ENCODE peak calls at places on chromosomes 11 and 22, in five cellular contexts. One of them, this sample, is unnamed. For H3K27me3, the result is how much of the 10 kb centered on the place peaks cover.

GRCh38 chr11:45289369-45289768 is 3.2 kb upstream of the SYT13 start:
- DNase-seq in IMR-90: peak
- DNase-seq in cardiac muscle cell: peak
- DNase-seq in heart left ventricle: no peak
- DNase-seq in sigmoid colon: no peak
- DNase-seq in this sample: no peak

GRCh38 chr11:44522294-44522693 is 43.2 kb upstream of the CD82 start:
- DNase-seq in IMR-90: no peak
- DNase-seq in cardiac muscle cell: no peak
- DNase-seq in heart left ventricle: no peak
- DNase-seq in sigmoid colon: no peak
- DNase-seq in this sample: no peak

GRCh38 chr11:107928767-107929507 is 689 bp downstream of the RAB39A start:
- DNase-seq in IMR-90: no peak
- DNase-seq in cardiac muscle cell: no peak
- DNase-seq in heart left ventricle: no peak
- DNase-seq in sigmoid colon: no peak
- DNase-seq in this sample: peak

GRCh38 chr11:19370100-19370861 is 129.5 kb upstream of the E2F8 start:
- DNase-seq in IMR-90: peak
- DNase-seq in cardiac muscle cell: peak
- DNase-seq in heart left ventricle: no peak
- DNase-seq in sigmoid colon: peak
- DNase-seq in this sample: no peak

GRCh38 chr22:24758164-24758799 is 16.2 kb downstream of the PIWIL3 start:
- DNase-seq in IMR-90: peak
- DNase-seq in cardiac muscle cell: peak
- DNase-seq in heart left ventricle: no peak
- DNase-seq in sigmoid colon: peak
- DNase-seq in this sample: no peak

GRCh38 chr11:7677071-7677470 is 3.8 kb upstream of the CYB5R2 start:
- DNase-seq in IMR-90: peak
- DNase-seq in cardiac muscle cell: peak
- DNase-seq in heart left ventricle: no peak
- DNase-seq in sigmoid colon: no peak
- DNase-seq in this sample: no peak

GRCh38 chr22:24383061-24383460 is 44.3 kb upstream of the ADORA2A start:
- DNase-seq in IMR-90: no peak
- DNase-seq in cardiac muscle cell: no peak
- DNase-seq in heart left ventricle: no peak
- DNase-seq in sigmoid colon: no peak
- DNase-seq in this sample: no peak

GRCh38 chr11:45278721-45279120 is 7.4 kb downstream of the SYT13 start:
- DNase-seq in IMR-90: no peak
- DNase-seq in cardiac muscle cell: no peak
- DNase-seq in heart left ventricle: no peak
- DNase-seq in sigmoid colon: no peak
- DNase-seq in this sample: no peak

GRCh38 chr11:133070790-133071189 is 461.5 kb downstream of the OPCML start:
- DNase-seq in IMR-90: no peak
- DNase-seq in cardiac muscle cell: no peak
- DNase-seq in heart left ventricle: no peak
- DNase-seq in sigmoid colon: no peak
- DNase-seq in this sample: no peak

GRCh38 chr11:118619444-118620205 is 12.2 kb downstream of the PHLDB1 start:
- DNase-seq in IMR-90: peak
- DNase-seq in cardiac muscle cell: peak
- DNase-seq in heart left ventricle: peak
- DNase-seq in sigmoid colon: peak
- DNase-seq in this sample: no peak

GRCh38 chr22:39090426-39091064 is 6.5 kb upstream of the APOBEC3H start:
- DNase-seq in IMR-90: no peak
- DNase-seq in cardiac muscle cell: no peak
- DNase-seq in heart left ventricle: peak
- DNase-seq in sigmoid colon: no peak
- DNase-seq in this sample: no peak

GRCh38 chr11:131465056-131465455 is 94.6 kb downstream of the NTM start:
- DNase-seq in IMR-90: no peak
- DNase-seq in cardiac muscle cell: no peak
- DNase-seq in heart left ventricle: no peak
- DNase-seq in sigmoid colon: no peak
- DNase-seq in this sample: no peak

GRCh38 chr11:102220728-102221467 is 96.4 kb upstream of the BIRC3 start:
- DNase-seq in IMR-90: peak
- DNase-seq in cardiac muscle cell: no peak
- DNase-seq in heart left ventricle: no peak
- DNase-seq in sigmoid colon: no peak
- DNase-seq in this sample: no peak

GRCh38 chr22:11598492-11599440 is 3929.2 kb upstream of the OR11H1 start:
- DNase-seq in IMR-90: no peak
- DNase-seq in cardiac muscle cell: no peak
- DNase-seq in heart left ventricle: no peak
- DNase-seq in sigmoid colon: no peak
- DNase-seq in this sample: no peak

GRCh38 chr22:33564683-33565082 is 355.6 kb downstream of the LARGE1 start:
- DNase-seq in IMR-90: no peak
- DNase-seq in cardiac muscle cell: no peak
- DNase-seq in heart left ventricle: no peak
- DNase-seq in sigmoid colon: no peak
- DNase-seq in this sample: no peak

GRCh38 chr11:22203281-22203680 is 10.4 kb downstream of the ANO5 start:
- DNase-seq in IMR-90: no peak
- DNase-seq in cardiac muscle cell: no peak
- DNase-seq in heart left ventricle: no peak
- DNase-seq in sigmoid colon: no peak
- DNase-seq in this sample: peak

GRCh38 chr11:2747236-2748015 is 47.6 kb upstream of the KCNQ1OT1 start:
- DNase-seq in IMR-90: no peak
- DNase-seq in cardiac muscle cell: no peak
- DNase-seq in heart left ventricle: peak
- DNase-seq in sigmoid colon: peak
- DNase-seq in this sample: no peak

GRCh38 chr22:35525687-35526332 is 14.8 kb upstream of the RASD2 start:
- DNase-seq in IMR-90: no peak
- DNase-seq in cardiac muscle cell: no peak
- DNase-seq in heart left ventricle: no peak
- DNase-seq in sigmoid colon: peak
- DNase-seq in this sample: no peak

GRCh38 chr22:35521358-35522264 is 19.0 kb upstream of the RASD2 start:
- DNase-seq in IMR-90: no peak
- DNase-seq in cardiac muscle cell: no peak
- DNase-seq in heart left ventricle: no peak
- DNase-seq in sigmoid colon: no peak
- DNase-seq in this sample: no peak

GRCh38 chr22:35524966-35525686 is 15.5 kb upstream of the RASD2 start:
- DNase-seq in IMR-90: no peak
- DNase-seq in cardiac muscle cell: no peak
- DNase-seq in heart left ventricle: no peak
- DNase-seq in sigmoid colon: peak
- DNase-seq in this sample: no peak

GRCh38 chr22:35523167-35523928 is 17.3 kb upstream of the RASD2 start:
- DNase-seq in IMR-90: no peak
- DNase-seq in cardiac muscle cell: no peak
- DNase-seq in heart left ventricle: no peak
- DNase-seq in sigmoid colon: no peak
- DNase-seq in this sample: no peak

GRCh38 chr22:35522571-35523149 is 18.0 kb upstream of the RASD2 start:
- DNase-seq in IMR-90: no peak
- DNase-seq in cardiac muscle cell: no peak
- DNase-seq in heart left ventricle: no peak
- DNase-seq in sigmoid colon: no peak
- DNase-seq in this sample: no peak
- TF ChIP-seq CTCF in IMR-90: no peak
- TF ChIP-seq CTCF in cardiac muscle cell: no peak
- TF ChIP-seq CTCF in heart left ventricle: no peak
- TF ChIP-seq CTCF in sigmoid colon: no peak
- TF ChIP-seq CTCF in this sample: no peak

GRCh38 chr11:70675697-70676374 is 277.5 kb downstream of the CTTN start:
- DNase-seq in IMR-90: no peak
- DNase-seq in cardiac muscle cell: no peak
- DNase-seq in heart left ventricle: no peak
- DNase-seq in sigmoid colon: no peak
- DNase-seq in this sample: no peak
- H3K27me3 ChIP-seq in IMR-90: under half
- H3K27me3 ChIP-seq in cardiac muscle cell: under half
- H3K27me3 ChIP-seq in heart left ventricle: under half
- H3K27me3 ChIP-seq in sigmoid colon: under half
- H3K27me3 ChIP-seq in this sample: under half

DNA sequence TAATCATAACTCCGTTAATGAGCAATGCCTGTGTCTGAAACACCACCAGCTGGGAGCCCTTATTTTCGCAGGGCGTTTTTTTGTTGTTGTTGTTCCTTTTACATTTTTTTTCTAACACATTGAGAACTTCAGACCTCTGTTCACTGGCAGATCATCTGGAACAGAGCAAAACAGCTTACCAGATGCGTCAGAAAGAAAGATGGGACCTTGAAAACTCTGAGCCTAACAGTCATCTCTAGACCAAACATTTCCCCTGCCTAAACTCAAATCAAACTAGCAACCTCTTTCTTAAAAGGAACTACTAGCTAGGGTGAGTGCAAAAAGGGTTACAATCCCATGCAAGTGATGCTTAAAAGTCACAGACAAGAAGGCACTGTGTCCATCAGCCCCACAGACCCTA is 93.2 kb downstream of the PLEKHA7 start:
- DNase-seq in IMR-90: no peak
- DNase-seq in cardiac muscle cell: no peak
- DNase-seq in heart left ventricle: no peak
- DNase-seq in sigmoid colon: no peak
- DNase-seq in this sample: no peak
- H3K4me3 ChIP-seq in IMR-90: no peak
- H3K4me3 ChIP-seq in cardiac muscle cell: no peak
- H3K4me3 ChIP-seq in heart left ventricle: no peak
- H3K4me3 ChIP-seq in sigmoid colon: no peak
- H3K4me3 ChIP-seq in this sample: no peak

GRCh38 chr11:121154473-121154872 is 53.4 kb downstream of the TECTA start:
- DNase-seq in IMR-90: no peak
- DNase-seq in cardiac muscle cell: no peak
- DNase-seq in heart left ventricle: no peak
- DNase-seq in sigmoid colon: no peak
- DNase-seq in this sample: no peak

GRCh38 chr11:121152764-121153163 is 51.7 kb downstream of the TECTA start:
- DNase-seq in IMR-90: no peak
- DNase-seq in cardiac muscle cell: no peak
- DNase-seq in heart left ventricle: no peak
- DNase-seq in sigmoid colon: no peak
- DNase-seq in this sample: no peak

GRCh38 chr11:121157756-121158155 is 56.7 kb downstream of the TECTA start:
- DNase-seq in IMR-90: no peak
- DNase-seq in cardiac muscle cell: no peak
- DNase-seq in heart left ventricle: no peak
- DNase-seq in sigmoid colon: no peak
- DNase-seq in this sample: no peak

DNA sequence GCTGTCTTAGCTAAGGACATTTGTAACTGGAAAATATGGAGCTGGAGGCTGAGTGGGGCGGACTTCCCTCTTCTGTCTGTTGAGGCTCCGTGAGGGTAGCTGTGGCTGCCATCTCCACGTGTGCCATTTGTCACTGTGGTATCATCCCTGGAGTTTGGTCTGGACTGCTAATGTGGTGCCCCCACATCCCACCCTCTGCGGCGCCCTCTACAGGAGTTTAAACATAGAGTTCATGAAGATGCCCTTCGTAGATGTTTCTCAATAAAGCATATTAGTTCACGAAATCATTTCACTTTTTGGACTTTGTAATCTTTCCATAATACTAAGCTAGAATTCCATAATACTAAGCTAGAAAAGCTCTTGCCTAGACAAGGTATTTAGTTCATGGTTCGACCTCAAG is 52.4 kb downstream of the TECTA start:
- DNase-seq in IMR-90: no peak
- DNase-seq in cardiac muscle cell: no peak
- DNase-seq in heart left ventricle: no peak
- DNase-seq in sigmoid colon: no peak
- DNase-seq in this sample: no peak
- TF ChIP-seq CTCF in IMR-90: no peak
- TF ChIP-seq CTCF in cardiac muscle cell: no peak
- TF ChIP-seq CTCF in heart left ventricle: no peak
- TF ChIP-seq CTCF in sigmoid colon: no peak
- TF ChIP-seq CTCF in this sample: peak

DNA sequence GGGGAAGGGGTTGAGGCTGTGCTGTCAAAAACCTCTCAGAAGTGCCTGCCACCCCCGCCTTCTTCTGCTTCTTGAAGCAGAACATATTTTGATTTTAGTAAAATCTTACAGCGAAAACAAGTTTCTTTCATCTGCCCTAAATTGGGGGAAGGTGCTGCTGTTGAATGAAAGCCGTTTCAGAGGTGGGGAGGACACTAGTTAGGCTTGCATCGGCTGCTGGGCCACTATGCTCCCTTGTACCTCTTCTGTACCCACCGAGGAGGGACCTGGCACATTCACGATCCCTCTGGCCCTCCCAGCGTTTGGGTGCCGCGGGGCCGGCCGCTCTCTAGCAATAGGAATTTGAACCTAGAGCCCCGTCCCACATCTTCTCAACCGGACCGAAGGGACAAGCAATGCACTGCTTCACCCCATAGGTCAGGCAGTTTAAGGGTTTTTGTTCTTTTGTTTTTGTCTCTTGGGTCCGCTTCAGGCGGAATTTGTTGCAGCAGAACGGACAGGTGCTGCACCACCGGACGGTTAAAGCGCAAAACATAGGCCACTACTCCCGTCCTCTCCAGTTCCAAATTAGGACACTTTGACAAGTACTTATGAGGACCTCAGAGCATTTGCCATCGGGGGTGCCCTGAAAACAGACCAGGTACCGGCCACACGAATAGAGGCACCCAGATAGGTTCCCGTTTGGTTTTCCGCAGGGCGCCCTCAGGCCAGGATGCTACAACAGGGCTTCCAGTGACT is 5.6 kb downstream of the SLC6A5 start:
- DNase-seq in IMR-90: no peak
- DNase-seq in cardiac muscle cell: no peak
- DNase-seq in heart left ventricle: no peak
- DNase-seq in sigmoid colon: no peak
- DNase-seq in this sample: no peak
- H3K27me3 ChIP-seq in IMR-90: half or more
- H3K27me3 ChIP-seq in cardiac muscle cell: half or more
- H3K27me3 ChIP-seq in heart left ventricle: half or more
- H3K27me3 ChIP-seq in sigmoid colon: half or more
- H3K27me3 ChIP-seq in this sample: under half